ENCODE peak calls at places on chromosomes 4 and X, in seven cellular contexts. One of them, this sample, is unnamed.

GRCh38 chrX:25344191-25344936 is 328.6 kb upstream of the ARX start:
- DNase-seq in cerebellum: peak
- DNase-seq in NCI-H1694 treated with DMSO at 0.1 percent for 48 hours: no peak
- DNase-seq in endothelial cell: no peak
- DNase-seq in activated naive CD8-positive, alpha-beta T cell treated with anti-CD3 and anti-CD28 coated beads, Interleukin-2, amount 50 U/mL, for 24 hours: no peak
- DNase-seq in skeletal muscle cell: no peak
- DNase-seq in aorta: no peak
- DNase-seq in this sample: peak

GRCh38 chr4:55372259-55372658 is 23.5 kb upstream of the TMEM165 start:
- DNase-seq in cerebellum: no peak
- DNase-seq in NCI-H1694 treated with DMSO at 0.1 percent for 48 hours: no peak
- DNase-seq in endothelial cell: no peak
- DNase-seq in activated naive CD8-positive, alpha-beta T cell treated with anti-CD3 and anti-CD28 coated beads, Interleukin-2, amount 50 U/mL, for 24 hours: no peak
- DNase-seq in skeletal muscle cell: no peak
- DNase-seq in aorta: no peak
- DNase-seq in this sample: no peak

GRCh38 chr4:144808034-144808433 is 162.1 kb downstream of the HHIP start:
- DNase-seq in cerebellum: no peak
- DNase-seq in NCI-H1694 treated with DMSO at 0.1 percent for 48 hours: no peak
- DNase-seq in endothelial cell: no peak
- DNase-seq in activated naive CD8-positive, alpha-beta T cell treated with anti-CD3 and anti-CD28 coated beads, Interleukin-2, amount 50 U/mL, for 24 hours: no peak
- DNase-seq in skeletal muscle cell: no peak
- DNase-seq in aorta: no peak
- DNase-seq in this sample: no peak

GRCh38 chr4:128286474-128287158 is 997 bp downstream of the PGRMC2 start:
- DNase-seq in cerebellum: no peak
- DNase-seq in NCI-H1694 treated with DMSO at 0.1 percent for 48 hours: no peak
- DNase-seq in endothelial cell: no peak
- DNase-seq in activated naive CD8-positive, alpha-beta T cell treated with anti-CD3 and anti-CD28 coated beads, Interleukin-2, amount 50 U/mL, for 24 hours: peak
- DNase-seq in skeletal muscle cell: no peak
- DNase-seq in aorta: no peak
- DNase-seq in this sample: peak

GRCh38 chr4:133592106-133592505 is 443.0 kb downstream of the PCDH10 start:
- DNase-seq in cerebellum: no peak
- DNase-seq in NCI-H1694 treated with DMSO at 0.1 percent for 48 hours: no peak
- DNase-seq in endothelial cell: no peak
- DNase-seq in activated naive CD8-positive, alpha-beta T cell treated with anti-CD3 and anti-CD28 coated beads, Interleukin-2, amount 50 U/mL, for 24 hours: no peak
- DNase-seq in skeletal muscle cell: no peak
- DNase-seq in aorta: no peak
- DNase-seq in this sample: no peak

GRCh38 chr4:94256833-94257232 is 49.2 kb downstream of the SMARCAD1 start:
- DNase-seq in cerebellum: peak
- DNase-seq in NCI-H1694 treated with DMSO at 0.1 percent for 48 hours: no peak
- DNase-seq in endothelial cell: no peak
- DNase-seq in activated naive CD8-positive, alpha-beta T cell treated with anti-CD3 and anti-CD28 coated beads, Interleukin-2, amount 50 U/mL, for 24 hours: no peak
- DNase-seq in skeletal muscle cell: no peak
- DNase-seq in aorta: no peak
- DNase-seq in this sample: no peak

GRCh38 chrX:46226422-46226821 is 318.8 kb downstream of the ZNF674 start:
- DNase-seq in cerebellum: no peak
- DNase-seq in NCI-H1694 treated with DMSO at 0.1 percent for 48 hours: no peak
- DNase-seq in endothelial cell: no peak
- DNase-seq in activated naive CD8-positive, alpha-beta T cell treated with anti-CD3 and anti-CD28 coated beads, Interleukin-2, amount 50 U/mL, for 24 hours: no peak
- DNase-seq in skeletal muscle cell: no peak
- DNase-seq in aorta: no peak
- DNase-seq in this sample: no peak

GRCh38 chr4:54764501-54764900 is 106.7 kb downstream of the KIT start:
- DNase-seq in cerebellum: no peak
- DNase-seq in NCI-H1694 treated with DMSO at 0.1 percent for 48 hours: no peak
- DNase-seq in endothelial cell: no peak
- DNase-seq in activated naive CD8-positive, alpha-beta T cell treated with anti-CD3 and anti-CD28 coated beads, Interleukin-2, amount 50 U/mL, for 24 hours: no peak
- DNase-seq in skeletal muscle cell: no peak
- DNase-seq in aorta: no peak
- DNase-seq in this sample: peak

GRCh38 chrX:40484408-40485091 is 96.2 kb upstream of the ATP6AP2 start:
- DNase-seq in cerebellum: no peak
- DNase-seq in NCI-H1694 treated with DMSO at 0.1 percent for 48 hours: no peak
- DNase-seq in endothelial cell: no peak
- DNase-seq in activated naive CD8-positive, alpha-beta T cell treated with anti-CD3 and anti-CD28 coated beads, Interleukin-2, amount 50 U/mL, for 24 hours: no peak
- DNase-seq in skeletal muscle cell: no peak
- DNase-seq in aorta: no peak
- DNase-seq in this sample: no peak

GRCh38 chrX:15956684-15957083 is 102.1 kb upstream of the AP1S2 start:
- DNase-seq in cerebellum: no peak
- DNase-seq in NCI-H1694 treated with DMSO at 0.1 percent for 48 hours: no peak
- DNase-seq in endothelial cell: peak
- DNase-seq in activated naive CD8-positive, alpha-beta T cell treated with anti-CD3 and anti-CD28 coated beads, Interleukin-2, amount 50 U/mL, for 24 hours: no peak
- DNase-seq in skeletal muscle cell: no peak
- DNase-seq in aorta: no peak
- DNase-seq in this sample: no peak

GRCh38 chrX:129779747-129780146 is at the start of gene SASH3:
- DNase-seq in cerebellum: no peak
- DNase-seq in NCI-H1694 treated with DMSO at 0.1 percent for 48 hours: no peak
- DNase-seq in endothelial cell: no peak
- DNase-seq in activated naive CD8-positive, alpha-beta T cell treated with anti-CD3 and anti-CD28 coated beads, Interleukin-2, amount 50 U/mL, for 24 hours: peak
- DNase-seq in skeletal muscle cell: no peak
- DNase-seq in aorta: peak
- DNase-seq in this sample: no peak

GRCh38 chrX:78024349-78025108 is 55.1 kb upstream of the PGAM4 start:
- DNase-seq in cerebellum: no peak
- DNase-seq in NCI-H1694 treated with DMSO at 0.1 percent for 48 hours: peak
- DNase-seq in endothelial cell: peak
- DNase-seq in activated naive CD8-positive, alpha-beta T cell treated with anti-CD3 and anti-CD28 coated beads, Interleukin-2, amount 50 U/mL, for 24 hours: no peak
- DNase-seq in skeletal muscle cell: no peak
- DNase-seq in aorta: peak
- DNase-seq in this sample: no peak

GRCh38 chr4:11623726-11624037 is 195.0 kb upstream of the HS3ST1 start:
- DNase-seq in cerebellum: peak
- DNase-seq in NCI-H1694 treated with DMSO at 0.1 percent for 48 hours: no peak
- DNase-seq in endothelial cell: peak
- DNase-seq in activated naive CD8-positive, alpha-beta T cell treated with anti-CD3 and anti-CD28 coated beads, Interleukin-2, amount 50 U/mL, for 24 hours: no peak
- DNase-seq in skeletal muscle cell: no peak
- DNase-seq in aorta: no peak
- DNase-seq in this sample: no peak

GRCh38 chr4:120785202-120785601 is 137.3 kb downstream of the PRDM5 start:
- DNase-seq in cerebellum: no peak
- DNase-seq in NCI-H1694 treated with DMSO at 0.1 percent for 48 hours: no peak
- DNase-seq in endothelial cell: no peak
- DNase-seq in activated naive CD8-positive, alpha-beta T cell treated with anti-CD3 and anti-CD28 coated beads, Interleukin-2, amount 50 U/mL, for 24 hours: no peak
- DNase-seq in skeletal muscle cell: no peak
- DNase-seq in aorta: no peak
- DNase-seq in this sample: no peak

GRCh38 chrX:148929686-148930085 is 429.3 kb downstream of the AFF2 start:
- DNase-seq in cerebellum: no peak
- DNase-seq in NCI-H1694 treated with DMSO at 0.1 percent for 48 hours: no peak
- DNase-seq in endothelial cell: no peak
- DNase-seq in activated naive CD8-positive, alpha-beta T cell treated with anti-CD3 and anti-CD28 coated beads, Interleukin-2, amount 50 U/mL, for 24 hours: no peak
- DNase-seq in skeletal muscle cell: no peak
- DNase-seq in aorta: no peak
- DNase-seq in this sample: no peak

GRCh38 chr4:95505149-95505548 is 43.6 kb downstream of the UNC5C start:
- DNase-seq in cerebellum: no peak
- DNase-seq in NCI-H1694 treated with DMSO at 0.1 percent for 48 hours: no peak
- DNase-seq in endothelial cell: no peak
- DNase-seq in activated naive CD8-positive, alpha-beta T cell treated with anti-CD3 and anti-CD28 coated beads, Interleukin-2, amount 50 U/mL, for 24 hours: no peak
- DNase-seq in skeletal muscle cell: peak
- DNase-seq in aorta: no peak
- DNase-seq in this sample: no peak

GRCh38 chr4:122914292-122914904 is 8.0 kb downstream of the NUDT6 start:
- DNase-seq in cerebellum: peak
- DNase-seq in NCI-H1694 treated with DMSO at 0.1 percent for 48 hours: no peak
- DNase-seq in endothelial cell: peak
- DNase-seq in activated naive CD8-positive, alpha-beta T cell treated with anti-CD3 and anti-CD28 coated beads, Interleukin-2, amount 50 U/mL, for 24 hours: peak
- DNase-seq in skeletal muscle cell: no peak
- DNase-seq in aorta: no peak
- DNase-seq in this sample: no peak

GRCh38 chr4:108492816-108493595 is 127.4 kb upstream of the RPL34 start:
- DNase-seq in cerebellum: no peak
- DNase-seq in NCI-H1694 treated with DMSO at 0.1 percent for 48 hours: no peak
- DNase-seq in endothelial cell: peak
- DNase-seq in activated naive CD8-positive, alpha-beta T cell treated with anti-CD3 and anti-CD28 coated beads, Interleukin-2, amount 50 U/mL, for 24 hours: peak
- DNase-seq in skeletal muscle cell: no peak
- DNase-seq in aorta: no peak
- DNase-seq in this sample: no peak

GRCh38 chrX:109862386-109862910 is 129.4 kb upstream of the ACSL4 start:
- DNase-seq in cerebellum: no peak
- DNase-seq in NCI-H1694 treated with DMSO at 0.1 percent for 48 hours: no peak
- DNase-seq in endothelial cell: no peak
- DNase-seq in activated naive CD8-positive, alpha-beta T cell treated with anti-CD3 and anti-CD28 coated beads, Interleukin-2, amount 50 U/mL, for 24 hours: no peak
- DNase-seq in skeletal muscle cell: no peak
- DNase-seq in aorta: no peak
- DNase-seq in this sample: no peak

GRCh38 chr4:6731780-6732179 is 15.8 kb downstream of the BLOC1S4 start:
- DNase-seq in cerebellum: no peak
- DNase-seq in NCI-H1694 treated with DMSO at 0.1 percent for 48 hours: no peak
- DNase-seq in endothelial cell: no peak
- DNase-seq in activated naive CD8-positive, alpha-beta T cell treated with anti-CD3 and anti-CD28 coated beads, Interleukin-2, amount 50 U/mL, for 24 hours: no peak
- DNase-seq in skeletal muscle cell: no peak
- DNase-seq in aorta: no peak
- DNase-seq in this sample: no peak

GRCh38 chr4:142248946-142249345 is 597.2 kb downstream of the INPP4B start:
- DNase-seq in cerebellum: no peak
- DNase-seq in NCI-H1694 treated with DMSO at 0.1 percent for 48 hours: no peak
- DNase-seq in endothelial cell: no peak
- DNase-seq in activated naive CD8-positive, alpha-beta T cell treated with anti-CD3 and anti-CD28 coated beads, Interleukin-2, amount 50 U/mL, for 24 hours: no peak
- DNase-seq in skeletal muscle cell: peak
- DNase-seq in aorta: no peak
- DNase-seq in this sample: no peak

GRCh38 chr4:81609844-81610243 is 138.1 kb upstream of the RASGEF1B start:
- DNase-seq in cerebellum: no peak
- DNase-seq in NCI-H1694 treated with DMSO at 0.1 percent for 48 hours: no peak
- DNase-seq in endothelial cell: no peak
- DNase-seq in activated naive CD8-positive, alpha-beta T cell treated with anti-CD3 and anti-CD28 coated beads, Interleukin-2, amount 50 U/mL, for 24 hours: no peak
- DNase-seq in skeletal muscle cell: no peak
- DNase-seq in aorta: no peak
- DNase-seq in this sample: no peak

GRCh38 chr4:138297743-138298405 is 55.7 kb upstream of the SLC7A11 start:
- DNase-seq in cerebellum: no peak
- DNase-seq in NCI-H1694 treated with DMSO at 0.1 percent for 48 hours: no peak
- DNase-seq in endothelial cell: no peak
- DNase-seq in activated naive CD8-positive, alpha-beta T cell treated with anti-CD3 and anti-CD28 coated beads, Interleukin-2, amount 50 U/mL, for 24 hours: no peak
- DNase-seq in skeletal muscle cell: no peak
- DNase-seq in aorta: no peak
- DNase-seq in this sample: no peak

GRCh38 chrX:136879001-136879667 is 1.4 kb downstream of the RBMX start:
- DNase-seq in cerebellum: no peak
- DNase-seq in NCI-H1694 treated with DMSO at 0.1 percent for 48 hours: no peak
- DNase-seq in endothelial cell: no peak
- DNase-seq in activated naive CD8-positive, alpha-beta T cell treated with anti-CD3 and anti-CD28 coated beads, Interleukin-2, amount 50 U/mL, for 24 hours: no peak
- DNase-seq in skeletal muscle cell: no peak
- DNase-seq in aorta: no peak
- DNase-seq in this sample: no peak

GRCh38 chr4:87193958-87194675 is 26.3 kb downstream of the KLHL8 start:
- DNase-seq in cerebellum: no peak
- DNase-seq in NCI-H1694 treated with DMSO at 0.1 percent for 48 hours: no peak
- DNase-seq in endothelial cell: no peak
- DNase-seq in activated naive CD8-positive, alpha-beta T cell treated with anti-CD3 and anti-CD28 coated beads, Interleukin-2, amount 50 U/mL, for 24 hours: no peak
- DNase-seq in skeletal muscle cell: no peak
- DNase-seq in aorta: no peak
- DNase-seq in this sample: no peak

GRCh38 chrX:29071525-29071924 is 484.3 kb downstream of the IL1RAPL1 start:
- DNase-seq in cerebellum: no peak
- DNase-seq in NCI-H1694 treated with DMSO at 0.1 percent for 48 hours: no peak
- DNase-seq in endothelial cell: no peak
- DNase-seq in activated naive CD8-positive, alpha-beta T cell treated with anti-CD3 and anti-CD28 coated beads, Interleukin-2, amount 50 U/mL, for 24 hours: no peak
- DNase-seq in skeletal muscle cell: no peak
- DNase-seq in aorta: no peak
- DNase-seq in this sample: no peak

GRCh38 chr4:5110901-5111300 is 59.6 kb downstream of the STK32B start:
- DNase-seq in cerebellum: no peak
- DNase-seq in NCI-H1694 treated with DMSO at 0.1 percent for 48 hours: no peak
- DNase-seq in endothelial cell: no peak
- DNase-seq in activated naive CD8-positive, alpha-beta T cell treated with anti-CD3 and anti-CD28 coated beads, Interleukin-2, amount 50 U/mL, for 24 hours: no peak
- DNase-seq in skeletal muscle cell: no peak
- DNase-seq in aorta: no peak
- DNase-seq in this sample: no peak